ENCODE peak calls at places on chromosome 13, in four cellular contexts. G is GM13977, K is right lobe of liver, H is activated B cell treated with CpG ODN at 0.5 μM for 24 hours. O is an unnamed sample.

GRCh38 chr13:112761701-112762689 is 72.2 kb downstream of the ATP11A start:
- DNase-seq in G (no peak), K (no peak), H (no peak), O (peak)

GRCh38 chr13:70964124-70964523 is 855.9 kb upstream of the KLHL1 start:
- DNase-seq in G (no peak), K (no peak), H (no peak), O (no peak)

GRCh38 chr13:94556646-94557045 is 39.3 kb downstream of the TGDS start:
- DNase-seq in G (no peak), K (no peak), H (no peak), O (no peak)

GRCh38 chr13:87671824-87672603 is 843 bp downstream of the SLITRK5 start:
- DNase-seq in G (peak), K (peak), H (no peak), O (peak)

GRCh38 chr13:109318945-109319590 is 467.3 kb downstream of the IRS2 start:
- DNase-seq in G (no peak), K (no peak), H (no peak), O (no peak)

GRCh38 chr13:68736961-68737360 is 1370.7 kb upstream of the ATXN8OS start:
- DNase-seq in G (no peak), K (no peak), H (no peak), O (no peak)

GRCh38 chr13:38783992-38784875 is 97.4 kb downstream of the FREM2 start:
- DNase-seq in G (no peak), K (no peak), H (no peak), O (no peak)

GRCh38 chr13:107233541-107233940 is 665.6 kb upstream of the ARGLU1 start:
- DNase-seq in G (no peak), K (no peak), H (no peak), O (no peak)

GRCh38 chr13:40064723-40065122 is 409.3 kb downstream of the COG6 start:
- DNase-seq in G (no peak), K (no peak), H (no peak), O (no peak)

GRCh38 chr13:111855016-111855590 is 211.8 kb upstream of the SOX1 start:
- DNase-seq in G (no peak), K (no peak), H (no peak), O (no peak)

GRCh38 chr13:113407531-113408393 is 43.8 kb upstream of the GRTP1 start:
- DNase-seq in G (no peak), K (peak), H (no peak), O (peak)

GRCh38 chr13:70237131-70237530 is 128.9 kb upstream of the KLHL1 start:
- DNase-seq in G (no peak), K (no peak), H (no peak), O (no peak)

O was measured in upper lobe of right lung.